ENCODE peak calls at places on chromosomes 3 and 15, in ten cellular contexts. N, C, K, J, H, Y, E, L, V and D are unnamed samples.
A peak's percentile ranks its signal among the peaks of the same experiment; 100 is the strongest.

GRCh38 chr15:99168601-99169580 is 64.0 kb downstream of the SYNM start:
- DNase-seq in V (no peak), K (no peak), C (no peak), J (no peak), E (no peak), H (no peak), N (no peak), L (peak; percentile 12), Y (no peak), D (no peak)

GRCh38 chr3:107699682-107700081 is 176.9 kb downstream of the BBX start:
- DNase-seq in J (no peak), V (no peak), Y (no peak), E (no peak), H (no peak), N (no peak), K (no peak), C (no peak), L (no peak), D (no peak)

GRCh38 chr15:37789881-37790280 is 144.6 kb upstream of the TMCO5A start:
- DNase-seq in J (no peak), K (no peak), L (no peak), E (no peak), V (no peak), H (no peak), C (no peak), N (peak; percentile 43), Y (no peak), D (peak; percentile 84)

GRCh38 chr15:71730277-71731144 is 79.8 kb upstream of the NR2E3 start:
- DNase-seq in H (peak; percentile 45), N (peak; percentile 66), L (peak; percentile 61), J (peak; percentile 68), K (peak; percentile 64), V (no peak), C (peak; percentile 85), Y (peak; percentile 62), E (peak; percentile 56), D (peak; percentile 62)

GRCh38 chr3:31495971-31496370 is 36.8 kb upstream of the STT3B start:
- DNase-seq in V (no peak), E (no peak), H (no peak), L (no peak), C (no peak), K (peak; percentile 3), Y (no peak), J (no peak), N (no peak), D (no peak)

GRCh38 chr15:40048155-40048792 is 9.3 kb upstream of the SRP14 start:
- DNase-seq in Y (no peak), V (no peak), J (peak; percentile 93), K (peak; percentile 26), H (no peak), N (peak; percentile 38), E (no peak), L (peak; percentile 83), C (no peak), D (peak; percentile 51)

GRCh38 chr3:141690366-141691072 is 47.6 kb upstream of the RNF7 start:
- DNase-seq in L (no peak), C (no peak), E (no peak), N (no peak), J (no peak), H (no peak), K (no peak), V (no peak), Y (no peak), D (no peak)

GRCh38 chr3:143286392-143287010 is 166.9 kb downstream of the CHST2 start:
- DNase-seq in K (no peak), V (no peak), N (no peak), L (no peak), J (no peak), C (no peak), Y (no peak), E (no peak), H (no peak), D (no peak)

GRCh38 chr3:128270559-128271492 is 117.5 kb downstream of the EEFSEC start:
- DNase-seq in H (no peak), E (no peak), J (no peak), Y (peak; percentile 54), N (no peak), C (no peak), L (no peak), V (no peak), K (peak; percentile 21), D (no peak)

GRCh38 chr3:47661121-47661752 is 82.6 kb upstream of the CSPG5 start:
- DNase-seq in J (no peak), L (no peak), C (peak; percentile 23), Y (no peak), H (peak; percentile 16), N (peak; percentile 8), E (no peak), V (no peak), K (peak; percentile 70), D (no peak)

GRCh38 chr3:47664519-47664918 is 85.9 kb upstream of the CSPG5 start:
- DNase-seq in C (peak; percentile 37), N (no peak), V (no peak), L (peak; percentile 38), K (no peak), Y (peak; percentile 19), J (no peak), E (no peak), H (no peak), D (no peak)

GRCh38 chr3:47663630-47664240 is 85.1 kb upstream of the CSPG5 start:
- DNase-seq in H (peak; percentile 15), E (no peak), Y (no peak), C (no peak), V (no peak), L (no peak), K (no peak), N (no peak), J (no peak), D (no peak)

GRCh38 chr3:47669026-47669749 is 90.5 kb upstream of the CSPG5 start:
- DNase-seq in J (no peak), L (no peak), C (no peak), E (no peak), K (no peak), V (no peak), H (no peak), Y (peak; percentile 8), N (peak; percentile 19), D (no peak)

GRCh38 chr3:47666118-47666517 is 87.5 kb upstream of the CSPG5 start:
- DNase-seq in V (no peak), K (no peak), C (no peak), L (no peak), N (no peak), H (no peak), Y (peak; percentile 58), E (no peak), J (no peak), D (no peak)
- H3K4me1 ChIP-seq in V (no peaks in the 10 kb centered on the region), K (peaks cover 2% of the 10 kb centered on the region), C (peaks cover 22% of the 10 kb centered on the region), L (no peaks in the 10 kb centered on the region), N (no peaks in the 10 kb centered on the region), H (no peaks in the 10 kb centered on the region), Y (peaks cover 23% of the 10 kb centered on the region), E (no peaks in the 10 kb centered on the region), J (no peaks in the 10 kb centered on the region), D (no peaks in the 10 kb centered on the region)

DNA sequence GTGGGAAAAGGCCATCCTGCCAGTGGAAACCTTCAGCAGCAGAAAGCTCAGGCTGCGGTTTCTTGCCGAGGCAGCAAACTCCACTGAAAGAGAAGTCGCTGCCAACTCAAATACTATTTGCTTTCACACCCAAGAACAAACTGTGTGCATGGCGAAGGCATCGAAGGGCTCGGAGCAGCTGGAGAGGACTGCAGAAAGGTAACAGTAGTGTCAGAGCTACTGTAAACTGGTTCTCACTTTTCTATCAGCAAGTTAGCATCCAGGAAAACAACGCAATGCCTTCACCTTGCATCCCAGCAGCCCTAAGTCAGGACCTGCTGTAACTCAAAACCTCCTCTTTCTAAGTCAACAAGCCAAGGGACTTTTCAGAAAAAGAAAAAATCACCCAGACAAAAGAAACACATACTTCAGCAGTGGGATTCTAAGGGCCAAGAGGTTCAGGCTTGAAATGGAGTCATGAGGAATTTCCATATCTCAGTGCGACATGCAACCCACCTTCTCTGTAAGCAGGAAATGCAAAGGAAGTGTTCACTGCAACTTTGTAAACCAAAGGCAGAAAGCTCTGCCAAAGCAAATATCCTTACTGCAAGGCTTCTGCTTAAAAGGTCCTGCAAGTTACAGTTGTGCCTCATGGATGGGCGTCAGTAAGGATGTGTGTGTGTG is 193.5 kb downstream of the FOXP1 start:
- DNase-seq in K (peak; percentile 84), L (peak; percentile 59), V (no peak), H (peak; percentile 29), N (peak; percentile 95), Y (no peak), J (peak; percentile 71), C (peak; percentile 41), E (peak; percentile 75), D (peak; percentile 72)
- H3K4me1 ChIP-seq in K (peaks cover 16% of the 10 kb centered on the region), L (peaks cover 78% of the 10 kb centered on the region), V (peaks cover 76% of the 10 kb centered on the region), H (peaks cover 10% of the 10 kb centered on the region), N (peaks cover 41% of the 10 kb centered on the region), Y (no peaks in the 10 kb centered on the region), J (peaks cover 6% of the 10 kb centered on the region), C (peaks cover 28% of the 10 kb centered on the region), E (peaks cover 4% of the 10 kb centered on the region), D (peaks cover 7% of the 10 kb centered on the region)

GRCh38 chr3:172673210-172673679 is 37.6 kb downstream of the NCEH1 start:
- DNase-seq in V (no peak), L (peak; percentile 75), J (peak; percentile 84), K (peak; percentile 59), H (peak; percentile 67), N (peak; percentile 75), Y (peak; percentile 84), C (peak; percentile 85), E (peak; percentile 89), D (peak; percentile 79)
- H3K4me1 ChIP-seq in V (no peaks in the 10 kb centered on the region), L (no peaks in the 10 kb centered on the region), J (no peaks in the 10 kb centered on the region), K (peaks cover 8% of the 10 kb centered on the region), H (peaks cover 24% of the 10 kb centered on the region), N (peaks cover 34% of the 10 kb centered on the region), Y (no peaks in the 10 kb centered on the region), C (peaks cover 35% of the 10 kb centered on the region), E (no peaks in the 10 kb centered on the region), D (no peaks in the 10 kb centered on the region)

GRCh38 chr3:196192036-196193001 is 18.9 kb downstream of the ZDHHC19 start:
- DNase-seq in N (no peak), H (no peak), K (peak; percentile 37), J (peak; percentile 77), C (no peak), V (peak; percentile 43), L (peak; percentile 38), E (peak; percentile 73), Y (no peak), D (peak; percentile 67)
- H3K4me1 ChIP-seq in N (no peaks in the 10 kb centered on the region), H (peaks cover 13% of the 10 kb centered on the region), K (peaks cover 18% of the 10 kb centered on the region), J (peaks cover 15% of the 10 kb centered on the region), C (no peaks in the 10 kb centered on the region), V (peaks cover 26% of the 10 kb centered on the region), L (peaks cover 3% of the 10 kb centered on the region), E (peaks cover 13% of the 10 kb centered on the region), Y (no peaks in the 10 kb centered on the region), D (peaks cover 4% of the 10 kb centered on the region)

DNA sequence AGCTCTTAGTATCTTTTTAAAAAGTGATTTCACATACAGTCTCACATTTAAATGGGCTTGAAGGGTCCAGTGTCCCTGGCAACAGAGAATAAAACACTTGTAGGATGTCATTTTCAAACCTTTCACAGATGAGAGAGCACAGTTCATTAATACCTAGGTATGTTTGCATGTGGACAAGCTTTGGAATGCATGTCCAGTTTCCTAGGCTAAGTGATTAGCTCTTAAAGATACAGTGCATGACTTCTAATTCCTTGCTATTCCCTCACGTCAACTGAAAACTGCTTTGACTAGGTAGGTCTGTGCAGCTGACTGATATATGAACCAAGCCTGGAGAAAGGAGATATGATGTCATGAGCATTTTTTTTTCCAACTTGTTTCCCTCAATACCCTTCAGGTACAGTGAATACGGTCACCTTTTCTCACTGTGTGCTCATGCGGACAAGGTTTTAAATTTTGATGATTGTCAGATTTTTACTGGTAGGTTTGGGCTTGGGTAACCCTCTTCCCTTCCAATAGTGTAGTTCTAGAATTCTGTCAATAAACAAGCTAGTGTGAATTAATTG is 41.6 kb upstream of the TASOR start:
- DNase-seq in C (no peak), J (no peak), H (no peak), L (no peak), E (no peak), K (no peak), N (no peak), Y (no peak), V (no peak), D (no peak)
- H3K4me1 ChIP-seq in C (no peaks in the 10 kb centered on the region), J (no peaks in the 10 kb centered on the region), H (no peaks in the 10 kb centered on the region), L (no peaks in the 10 kb centered on the region), E (no peaks in the 10 kb centered on the region), K (peaks cover 5% of the 10 kb centered on the region), N (no peaks in the 10 kb centered on the region), Y (peaks cover 8% of the 10 kb centered on the region), V (peaks cover 32% of the 10 kb centered on the region), D (no peaks in the 10 kb centered on the region)